ENCODE peak calls at places on chromosome 2, in four cellular contexts. E, A, I and Z are unnamed samples.

GRCh38 chr2:151973013-151973900 is 125.6 kb downstream of the CACNB4 start:
- DNase-seq in E (no peak), I (no peak), A (no peak), Z (no peak)

GRCh38 chr2:142989276-142990204 is 112.1 kb downstream of the KYNU start:
- DNase-seq in I (peak), E (peak), A (no peak), Z (no peak)

GRCh38 chr2:17166506-17166905 is 351.7 kb downstream of the RAD51AP2 start:
- DNase-seq in A (peak), E (no peak), I (no peak), Z (no peak)

GRCh38 chr2:120703330-120703994 is 32.2 kb upstream of the GLI2 start:
- DNase-seq in A (peak), E (peak), I (no peak), Z (no peak)

GRCh38 chr2:239044336-239044735 is 196.5 kb downstream of the TWIST2 start:
- DNase-seq in A (no peak), E (no peak), I (no peak), Z (no peak)

GRCh38 chr2:188979730-188980123 is 5.6 kb downstream of the COL3A1 start:
- DNase-seq in I (no peak), E (peak), A (no peak), Z (no peak)

GRCh38 chr2:42010743-42011298 is 37.0 kb upstream of the PKDCC start:
- DNase-seq in A (peak), E (peak), I (peak), Z (no peak)

GRCh38 chr2:210546424-210547223 is 9.8 kb upstream of the CPS1 start:
- DNase-seq in A (no peak), I (no peak), E (peak), Z (no peak)

GRCh38 chr2:101473911-101474751 is 781 bp downstream of the RFX8 start:
- DNase-seq in A (peak), I (no peak), E (peak), Z (peak)

GRCh38 chr2:50433635-50434034 is 598.3 kb downstream of the NRXN1 start:
- DNase-seq in A (no peak), E (no peak), I (no peak), Z (no peak)

GRCh38 chr2:150030440-150030839 is 442.9 kb upstream of the MMADHC start:
- DNase-seq in I (no peak), E (no peak), A (no peak), Z (no peak)

GRCh38 chr2:40097691-40098376 is 318.8 kb upstream of the THUMPD2 start:
- DNase-seq in E (peak), A (peak), I (no peak), Z (no peak)

GRCh38 chr2:132542953-132543569 is 126.5 kb downstream of the GPR39 start:
- DNase-seq in E (no peak), A (no peak), I (no peak), Z (no peak)

GRCh38 chr2:1543776-1544477 is 130.7 kb downstream of the TPO start:
- DNase-seq in A (no peak), E (no peak), I (no peak), Z (no peak)

GRCh38 chr2:1544478-1545069 is 131.3 kb downstream of the TPO start:
- DNase-seq in I (no peak), E (peak), A (peak), Z (no peak)

GRCh38 chr2:1548910-1549673 is 135.8 kb downstream of the TPO start:
- DNase-seq in A (no peak), I (no peak), E (no peak), Z (no peak)

GRCh38 chr2:1546023-1546591 is 132.8 kb downstream of the TPO start:
- DNase-seq in E (peak), I (peak), A (peak), Z (peak)

GRCh38 chr2:1546901-1547300 is 133.6 kb downstream of the TPO start:
- DNase-seq in A (no peak), E (no peak), I (no peak), Z (no peak)
- TF ChIP-seq CTCF in A (peak), E (peak), I (peak), Z (no peak)

DNA sequence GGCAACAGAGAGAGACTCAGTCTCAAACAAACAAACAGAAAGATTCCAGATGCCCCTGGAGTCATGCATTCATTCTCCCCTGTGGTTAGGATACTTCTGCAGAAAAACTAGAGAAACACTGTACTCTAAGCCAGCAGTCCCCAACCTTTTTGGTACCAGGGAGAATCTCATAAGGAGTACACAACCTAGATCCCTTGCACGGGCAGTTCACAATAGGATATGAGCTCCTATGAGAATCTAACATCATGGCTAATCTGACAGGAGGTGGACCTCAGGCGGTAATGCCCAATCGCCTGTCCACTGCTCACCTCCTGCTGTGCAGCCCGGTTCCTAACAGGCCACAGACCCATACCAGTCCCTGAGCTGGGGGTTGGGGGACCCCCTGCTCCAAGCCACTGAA is 18.3 kb downstream of the PSME4 start:
- DNase-seq in I (no peak), A (no peak), E (no peak), Z (no peak)
- TF ChIP-seq CTCF in I (no peak), A (no peak), E (no peak), Z (no peak)

GRCh38 chr2:174035981-174036742 is 71.0 kb upstream of the SP3 start:
- DNase-seq in E (peak), A (no peak), I (no peak), Z (no peak)
- TF ChIP-seq CTCF in E (peak), A (peak), I (peak), Z (peak)

GRCh38 chr2:235766206-235766794 is 272.5 kb downstream of the AGAP1 start:
- DNase-seq in I (peak), A (peak), E (peak), Z (peak)

GRCh38 chr2:235763816-235764215 is 270.0 kb downstream of the AGAP1 start:
- DNase-seq in A (no peak), I (no peak), E (no peak), Z (no peak)

GRCh38 chr2:235768606-235769005 is 274.8 kb downstream of the AGAP1 start:
- DNase-seq in A (no peak), E (no peak), I (no peak), Z (no peak)

GRCh38 chr2:235765181-235765820 is 271.5 kb downstream of the AGAP1 start:
- DNase-seq in E (peak), A (peak), I (no peak), Z (no peak)

GRCh38 chr2:235762832-235763598 is 269.2 kb downstream of the AGAP1 start:
- DNase-seq in I (no peak), A (no peak), E (no peak), Z (no peak)
- TF ChIP-seq CTCF in I (no peak), A (peak), E (peak), Z (peak)

DNA sequence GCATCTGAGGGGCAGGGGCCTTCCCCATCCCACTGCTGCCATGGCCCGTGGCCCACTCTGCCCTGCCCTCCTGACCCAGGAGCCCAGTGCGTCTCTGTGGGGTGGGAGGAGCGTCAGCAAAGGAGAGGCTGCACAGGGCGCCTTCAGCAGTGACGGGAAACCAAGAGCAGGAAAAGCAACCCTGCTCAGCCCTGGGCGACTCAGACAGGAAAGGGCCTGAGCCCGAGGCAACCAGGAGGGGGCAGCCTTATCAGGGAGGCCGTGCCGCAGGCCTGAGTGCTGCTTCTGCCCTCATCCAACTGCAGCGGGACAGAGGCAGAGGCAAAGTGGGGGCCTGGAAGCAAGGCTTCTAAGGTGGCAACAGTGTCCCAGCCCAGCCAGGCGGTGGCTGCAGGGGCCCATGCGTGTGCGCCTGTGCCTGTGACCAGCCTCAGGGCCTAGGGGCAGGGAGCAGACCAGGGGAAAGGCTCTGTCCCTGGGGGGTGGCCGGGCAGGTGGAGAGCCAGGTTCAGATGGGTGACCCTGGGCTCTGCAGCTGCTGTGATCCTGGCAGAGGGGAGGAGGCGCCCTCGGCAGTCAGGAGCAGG is 23.3 kb upstream of the ALPI start:
- DNase-seq in A (no peak), E (no peak), I (no peak), Z (no peak)
- TF ChIP-seq CTCF in A (peak), E (peak), I (no peak), Z (peak)

GRCh38 chr2:63425079-63425416 is 163.2 kb downstream of the WDPCP start:
- DNase-seq in E (no peak), A (no peak), I (no peak), Z (no peak)

GRCh38 chr2:63425606-63426005 is 162.7 kb downstream of the WDPCP start:
- DNase-seq in I (no peak), A (peak), E (peak), Z (no peak)

DNA sequence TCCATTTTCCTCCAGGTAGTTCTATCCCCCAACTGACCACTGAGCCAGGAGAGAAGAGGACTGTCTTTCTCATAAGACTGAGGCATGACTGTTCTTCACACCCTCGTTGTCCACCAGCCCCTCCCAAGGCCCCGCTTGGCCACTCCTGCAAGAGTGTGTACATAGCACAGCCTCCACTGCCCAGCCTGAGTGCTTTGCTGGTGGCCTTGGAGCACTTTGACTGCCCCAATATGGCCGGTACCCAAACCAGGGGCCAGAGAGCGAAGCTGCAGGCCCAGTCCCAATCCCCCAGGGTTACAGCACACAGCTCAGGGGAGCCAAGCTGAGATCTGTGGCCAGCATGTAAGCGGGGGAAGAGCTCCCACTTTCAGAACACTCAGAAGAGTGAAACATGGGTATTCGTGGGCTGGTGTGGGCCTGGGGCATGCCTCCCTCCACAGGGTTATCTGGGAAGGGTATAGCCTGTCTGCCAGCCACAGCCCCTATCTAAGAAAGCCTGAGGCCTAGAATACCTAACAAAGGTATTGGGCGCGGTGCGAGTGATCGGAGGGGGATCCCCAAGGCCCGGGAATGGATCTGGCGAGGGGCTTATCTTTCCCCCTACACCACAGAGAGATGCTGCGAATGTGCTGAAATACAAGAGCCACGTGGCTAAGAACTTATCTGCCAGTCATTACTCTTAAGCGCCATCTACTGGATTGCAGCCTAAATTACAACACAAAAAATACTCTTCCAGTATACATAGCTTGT is 163.8 kb downstream of the WDPCP start:
- DNase-seq in A (peak), I (no peak), E (peak), Z (no peak)
- TF ChIP-seq CTCF in A (peak), I (peak), E (peak), Z (peak)

GRCh38 chr2:240663791-240664190 is 18.9 kb downstream of the AQP12B start:
- DNase-seq in I (no peak), A (no peak), E (no peak), Z (no peak)
- TF ChIP-seq CTCF in I (no peak), A (peak), E (peak), Z (peak)

DNA sequence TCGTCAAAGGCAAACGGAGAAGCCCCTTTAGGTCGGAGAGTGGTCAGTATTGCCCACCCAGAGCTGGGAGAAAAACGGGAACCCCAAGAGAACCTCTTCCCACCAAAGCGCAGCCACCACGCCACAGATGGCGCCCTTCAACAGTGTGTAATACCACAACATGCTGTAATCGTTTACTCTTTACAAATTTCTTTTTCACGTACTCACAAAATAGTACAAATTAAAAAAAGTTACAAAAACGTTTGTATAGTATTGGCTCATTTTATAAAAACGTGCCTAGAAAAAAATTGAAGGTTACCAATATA is 811 bp upstream of the NFE2L2 start:
- DNase-seq in E (no peak), A (no peak), I (no peak), Z (no peak)
- TF ChIP-seq CTCF in E (peak), A (peak), I (peak), Z (peak)

GRCh38 chr2:6828299-6828584 is 37.5 kb downstream of the CMPK2 start:
- DNase-seq in I (peak), E (peak), A (no peak), Z (no peak)
- TF ChIP-seq CTCF in I (peak), E (peak), A (peak), Z (peak)

DNA sequence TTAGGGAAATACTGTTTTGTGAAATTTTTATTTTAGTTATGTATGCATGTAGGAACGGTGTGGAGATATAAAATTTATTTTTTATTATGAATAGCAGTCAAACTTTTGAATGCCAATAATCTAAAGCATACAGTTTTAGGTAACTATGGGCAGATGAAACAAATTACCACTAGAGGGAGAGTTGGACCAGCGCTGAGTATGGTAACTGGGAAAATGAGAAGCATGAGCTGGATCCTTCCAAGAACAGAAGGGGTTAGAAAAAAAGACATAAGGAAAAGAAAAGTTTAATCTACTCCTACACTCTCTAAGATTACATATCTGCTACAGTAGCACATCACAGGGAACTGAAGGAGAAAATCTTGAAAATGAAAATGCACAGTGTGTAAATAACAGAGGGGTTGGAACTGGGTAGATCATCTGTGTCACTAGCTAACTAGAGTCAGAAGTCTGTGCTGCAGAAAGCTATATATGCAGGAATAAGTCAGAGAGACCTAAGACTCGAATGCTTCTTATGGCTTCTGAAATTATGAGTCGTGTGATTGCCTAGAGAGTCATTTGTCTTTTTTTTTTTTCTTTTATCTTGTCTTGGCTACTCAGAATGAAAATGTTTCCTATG is 15.6 kb downstream of the REG3G start:
- DNase-seq in I (no peak), A (no peak), E (no peak), Z (no peak)
- TF ChIP-seq CTCF in I (no peak), A (no peak), E (no peak), Z (peak)